ENCODE peak calls at places on chromosomes 13 and 19, in six cellular contexts. U, L, M, B, J and I are unnamed samples.

GRCh38 chr19:6186435-6186834 is 51.0 kb downstream of the ACSBG2 start:
- DNase-seq in J (no peak), B (no peak), L (no peak), M (no peak), U (no peak), I (no peak)

GRCh38 chr13:77310579-77311279 is 16.2 kb downstream of the MYCBP2 start:
- DNase-seq in U (no peak), J (no peak), M (peak), B (no peak), L (no peak), I (no peak)

GRCh38 chr13:111142472-111142871 is 27.4 kb downstream of the ARHGEF7 start:
- DNase-seq in J (no peak), M (no peak), U (no peak), L (no peak), B (no peak), I (no peak)

GRCh38 chr19:947707-948533 is 22.1 kb downstream of the ARID3A start:
- DNase-seq in L (no peak), U (no peak), B (no peak), M (no peak), J (no peak), I (peak)

GRCh38 chr13:41295973-41296372 is 15.1 kb upstream of the NAA16 start:
- DNase-seq in J (no peak), M (no peak), L (no peak), U (no peak), B (no peak), I (no peak)

GRCh38 chr13:24284876-24285275 is 24.5 kb upstream of the C1QTNF9 start:
- DNase-seq in L (no peak), B (no peak), J (no peak), M (no peak), U (no peak), I (no peak)

GRCh38 chr13:99303863-99304521 is 3.2 kb downstream of the GPR183 start:
- DNase-seq in M (no peak), J (peak), U (no peak), B (no peak), L (peak), I (no peak)

GRCh38 chr19:18206018-18206417 is 2.2 kb upstream of the RAB3A start:
- DNase-seq in J (no peak), U (no peak), L (no peak), B (no peak), M (no peak), I (no peak)

GRCh38 chr13:34357435-34358232 is 539.7 kb downstream of the RFC3 start:
- DNase-seq in L (no peak), U (peak), J (no peak), M (peak), B (no peak), I (no peak)

GRCh38 chr13:98345103-98345899 is 168.2 kb upstream of the RNF113B start:
- DNase-seq in J (no peak), U (peak), B (no peak), M (no peak), L (no peak), I (no peak)

GRCh38 chr13:113860579-113861432 is 3.1 kb downstream of the GAS6 start:
- DNase-seq in L (no peak), B (no peak), U (no peak), M (no peak), J (no peak), I (no peak)

GRCh38 chr13:53238241-53238640 is 209.6 kb downstream of the OLFM4 start:
- DNase-seq in L (no peak), M (no peak), B (no peak), U (no peak), J (no peak), I (no peak)

GRCh38 chr13:23504188-23504587 is 66.0 kb upstream of the TNFRSF19 start:
- DNase-seq in J (no peak), L (no peak), U (peak), M (peak), B (no peak), I (no peak)